ENCODE peak calls at places on chromosome 2, in four cellular contexts. One of them, this sample, is unnamed.

GRCh38 chr2:47771211-47771610 is 11.7 kb upstream of the MSH6 start:
- DNase-seq in stimulated activated CD4-positive, alpha-beta T cell treated with anti-CD3 and anti-CD28 coated beads, Interleukin-2, amount 100 ng/mL, for 24 hours: no peak
- DNase-seq in AG10803: peak; percentile 87
- DNase-seq in NCI-H774: peak; percentile 3
- DNase-seq in this sample: no peak

GRCh38 chr2:45045706-45046105 is 36.5 kb upstream of the SIX2 start:
- DNase-seq in stimulated activated CD4-positive, alpha-beta T cell treated with anti-CD3 and anti-CD28 coated beads, Interleukin-2, amount 100 ng/mL, for 24 hours: no peak
- DNase-seq in AG10803: no peak
- DNase-seq in NCI-H774: no peak
- DNase-seq in this sample: no peak

GRCh38 chr2:207772081-207772843 is 2.6 kb upstream of the FZD5 start:
- DNase-seq in stimulated activated CD4-positive, alpha-beta T cell treated with anti-CD3 and anti-CD28 coated beads, Interleukin-2, amount 100 ng/mL, for 24 hours: peak; percentile 24
- DNase-seq in AG10803: peak; percentile 22
- DNase-seq in NCI-H774: no peak
- DNase-seq in this sample: peak; percentile 8

GRCh38 chr2:237663517-237663916 is 36.1 kb downstream of the LRRFIP1 start:
- DNase-seq in stimulated activated CD4-positive, alpha-beta T cell treated with anti-CD3 and anti-CD28 coated beads, Interleukin-2, amount 100 ng/mL, for 24 hours: no peak
- DNase-seq in AG10803: no peak
- DNase-seq in NCI-H774: no peak
- DNase-seq in this sample: no peak

GRCh38 chr2:43676322-43677050 is at the start of gene C1GALT1C1L:
- DNase-seq in stimulated activated CD4-positive, alpha-beta T cell treated with anti-CD3 and anti-CD28 coated beads, Interleukin-2, amount 100 ng/mL, for 24 hours: peak; percentile 52
- DNase-seq in AG10803: peak; percentile 49
- DNase-seq in NCI-H774: peak; percentile 16
- DNase-seq in this sample: no peak

GRCh38 chr2:234629596-234629995 is 132.7 kb upstream of the ARL4C start:
- DNase-seq in stimulated activated CD4-positive, alpha-beta T cell treated with anti-CD3 and anti-CD28 coated beads, Interleukin-2, amount 100 ng/mL, for 24 hours: no peak
- DNase-seq in AG10803: no peak
- DNase-seq in NCI-H774: no peak
- DNase-seq in this sample: no peak

GRCh38 chr2:236715077-236715476 is 145.5 kb downstream of the ACKR3 start:
- DNase-seq in stimulated activated CD4-positive, alpha-beta T cell treated with anti-CD3 and anti-CD28 coated beads, Interleukin-2, amount 100 ng/mL, for 24 hours: no peak
- DNase-seq in AG10803: peak; percentile 19
- DNase-seq in NCI-H774: no peak
- DNase-seq in this sample: no peak

GRCh38 chr2:133733856-133734255 is 165.6 kb upstream of the NCKAP5 start:
- DNase-seq in stimulated activated CD4-positive, alpha-beta T cell treated with anti-CD3 and anti-CD28 coated beads, Interleukin-2, amount 100 ng/mL, for 24 hours: no peak
- DNase-seq in AG10803: peak; percentile 83
- DNase-seq in NCI-H774: no peak
- DNase-seq in this sample: no peak

GRCh38 chr2:219551863-219552381 is 8.1 kb downstream of the TMEM198 start:
- DNase-seq in stimulated activated CD4-positive, alpha-beta T cell treated with anti-CD3 and anti-CD28 coated beads, Interleukin-2, amount 100 ng/mL, for 24 hours: no peak
- DNase-seq in AG10803: no peak
- DNase-seq in NCI-H774: no peak
- DNase-seq in this sample: no peak

GRCh38 chr2:236941106-236941505 is 144.6 kb upstream of the COPS8 start:
- DNase-seq in stimulated activated CD4-positive, alpha-beta T cell treated with anti-CD3 and anti-CD28 coated beads, Interleukin-2, amount 100 ng/mL, for 24 hours: no peak
- DNase-seq in AG10803: no peak
- DNase-seq in NCI-H774: no peak
- DNase-seq in this sample: no peak

GRCh38 chr2:205496777-205497176 is 185.5 kb upstream of the NRP2 start:
- DNase-seq in stimulated activated CD4-positive, alpha-beta T cell treated with anti-CD3 and anti-CD28 coated beads, Interleukin-2, amount 100 ng/mL, for 24 hours: no peak
- DNase-seq in AG10803: peak; percentile 91
- DNase-seq in NCI-H774: no peak
- DNase-seq in this sample: no peak

GRCh38 chr2:102041351-102041750 is 49.6 kb downstream of the IL1R2 start:
- DNase-seq in stimulated activated CD4-positive, alpha-beta T cell treated with anti-CD3 and anti-CD28 coated beads, Interleukin-2, amount 100 ng/mL, for 24 hours: no peak
- DNase-seq in AG10803: peak; percentile 72
- DNase-seq in NCI-H774: no peak
- DNase-seq in this sample: no peak

GRCh38 chr2:199804831-199805230 is 46.2 kb downstream of the FTCDNL1 start:
- DNase-seq in stimulated activated CD4-positive, alpha-beta T cell treated with anti-CD3 and anti-CD28 coated beads, Interleukin-2, amount 100 ng/mL, for 24 hours: no peak
- DNase-seq in AG10803: no peak
- DNase-seq in NCI-H774: no peak
- DNase-seq in this sample: no peak

GRCh38 chr2:39492095-39492590 is 55.1 kb upstream of the MAP4K3 start:
- DNase-seq in stimulated activated CD4-positive, alpha-beta T cell treated with anti-CD3 and anti-CD28 coated beads, Interleukin-2, amount 100 ng/mL, for 24 hours: peak; percentile 13
- DNase-seq in AG10803: peak; percentile 93
- DNase-seq in NCI-H774: peak; percentile 50
- DNase-seq in this sample: peak; percentile 16

GRCh38 chr2:188813315-188813714 is 160.9 kb upstream of the COL3A1 start:
- DNase-seq in stimulated activated CD4-positive, alpha-beta T cell treated with anti-CD3 and anti-CD28 coated beads, Interleukin-2, amount 100 ng/mL, for 24 hours: no peak
- DNase-seq in AG10803: peak; percentile 72
- DNase-seq in NCI-H774: no peak
- DNase-seq in this sample: no peak

GRCh38 chr2:25787020-25787419 is 91.3 kb downstream of the ASXL2 start:
- DNase-seq in stimulated activated CD4-positive, alpha-beta T cell treated with anti-CD3 and anti-CD28 coated beads, Interleukin-2, amount 100 ng/mL, for 24 hours: no peak
- DNase-seq in AG10803: no peak
- DNase-seq in NCI-H774: no peak
- DNase-seq in this sample: no peak

GRCh38 chr2:239553376-239554000 is 152.7 kb upstream of the HDAC4 start:
- DNase-seq in stimulated activated CD4-positive, alpha-beta T cell treated with anti-CD3 and anti-CD28 coated beads, Interleukin-2, amount 100 ng/mL, for 24 hours: no peak
- DNase-seq in AG10803: no peak
- DNase-seq in NCI-H774: no peak
- DNase-seq in this sample: no peak

GRCh38 chr2:84631047-84631446 is 114.7 kb downstream of the DNAH6 start:
- DNase-seq in stimulated activated CD4-positive, alpha-beta T cell treated with anti-CD3 and anti-CD28 coated beads, Interleukin-2, amount 100 ng/mL, for 24 hours: no peak
- DNase-seq in AG10803: peak; percentile 44
- DNase-seq in NCI-H774: no peak
- DNase-seq in this sample: no peak

GRCh38 chr2:26578581-26578980 is 62.6 kb downstream of the CIB4 start:
- DNase-seq in stimulated activated CD4-positive, alpha-beta T cell treated with anti-CD3 and anti-CD28 coated beads, Interleukin-2, amount 100 ng/mL, for 24 hours: no peak
- DNase-seq in AG10803: no peak
- DNase-seq in NCI-H774: no peak
- DNase-seq in this sample: no peak